ENCODE peak calls at places on chromosomes 6 and 20, in six cellular contexts. One of them, this sample, is unnamed.

GRCh38 chr6:106608080-106608668 is 21.1 kb downstream of the RTN4IP1 start:
- DNase-seq in esophagus squamous epithelium: no peak
- DNase-seq in GM23248: peak; percentile 64
- DNase-seq in naive thymus-derived CD4-positive, alpha-beta T cell: no peak
- DNase-seq in body of pancreas: peak; percentile 22
- DNase-seq in HepG2: peak; percentile 79
- DNase-seq in this sample: peak; percentile 85

GRCh38 chr6:144214622-144215401 is 64.5 kb downstream of the STX11 start:
- DNase-seq in esophagus squamous epithelium: no peak
- DNase-seq in GM23248: no peak
- DNase-seq in naive thymus-derived CD4-positive, alpha-beta T cell: no peak
- DNase-seq in body of pancreas: no peak
- DNase-seq in HepG2: no peak
- DNase-seq in this sample: no peak

GRCh38 chr6:139081485-139081884 is 52.9 kb downstream of the ABRACL start:
- DNase-seq in esophagus squamous epithelium: no peak
- DNase-seq in GM23248: peak; percentile 17
- DNase-seq in naive thymus-derived CD4-positive, alpha-beta T cell: no peak
- DNase-seq in body of pancreas: no peak
- DNase-seq in HepG2: no peak
- DNase-seq in this sample: no peak

GRCh38 chr6:167768471-167769215 is 58.1 kb upstream of the AFDN start:
- DNase-seq in esophagus squamous epithelium: no peak
- DNase-seq in GM23248: no peak
- DNase-seq in naive thymus-derived CD4-positive, alpha-beta T cell: no peak
- DNase-seq in body of pancreas: no peak
- DNase-seq in HepG2: no peak
- DNase-seq in this sample: no peak

GRCh38 chr20:23298155-23298554 is 52.4 kb upstream of the NXT1 start:
- DNase-seq in esophagus squamous epithelium: no peak
- DNase-seq in GM23248: peak; percentile 20
- DNase-seq in naive thymus-derived CD4-positive, alpha-beta T cell: no peak
- DNase-seq in body of pancreas: no peak
- DNase-seq in HepG2: no peak
- DNase-seq in this sample: no peak

GRCh38 chr6:20747996-20748395 is 213.7 kb downstream of the CDKAL1 start:
- DNase-seq in esophagus squamous epithelium: no peak
- DNase-seq in GM23248: no peak
- DNase-seq in naive thymus-derived CD4-positive, alpha-beta T cell: no peak
- DNase-seq in body of pancreas: no peak
- DNase-seq in HepG2: no peak
- DNase-seq in this sample: no peak

GRCh38 chr20:46563170-46563847 is 12.9 kb upstream of the OCSTAMP start:
- DNase-seq in esophagus squamous epithelium: no peak
- DNase-seq in GM23248: no peak
- DNase-seq in naive thymus-derived CD4-positive, alpha-beta T cell: no peak
- DNase-seq in body of pancreas: no peak
- DNase-seq in HepG2: no peak
- DNase-seq in this sample: no peak

GRCh38 chr20:20369353-20370086 is 1.6 kb downstream of the INSM1 start:
- DNase-seq in esophagus squamous epithelium: no peak
- DNase-seq in GM23248: no peak
- DNase-seq in naive thymus-derived CD4-positive, alpha-beta T cell: no peak
- DNase-seq in body of pancreas: no peak
- DNase-seq in HepG2: no peak
- DNase-seq in this sample: no peak

GRCh38 chr6:70415660-70416059 is 2.4 kb downstream of the FAM135A start:
- DNase-seq in esophagus squamous epithelium: no peak
- DNase-seq in GM23248: peak; percentile 4
- DNase-seq in naive thymus-derived CD4-positive, alpha-beta T cell: no peak
- DNase-seq in body of pancreas: no peak
- DNase-seq in HepG2: no peak
- DNase-seq in this sample: no peak

GRCh38 chr20:31989030-31989645 is 21.1 kb upstream of the CCM2L start:
- DNase-seq in esophagus squamous epithelium: no peak
- DNase-seq in GM23248: no peak
- DNase-seq in naive thymus-derived CD4-positive, alpha-beta T cell: no peak
- DNase-seq in body of pancreas: no peak
- DNase-seq in HepG2: no peak
- DNase-seq in this sample: no peak

GRCh38 chr6:169252805-169253189 is 849 bp downstream of the THBS2 start:
- DNase-seq in esophagus squamous epithelium: no peak
- DNase-seq in GM23248: peak; percentile 56
- DNase-seq in naive thymus-derived CD4-positive, alpha-beta T cell: no peak
- DNase-seq in body of pancreas: no peak
- DNase-seq in HepG2: no peak
- DNase-seq in this sample: no peak

GRCh38 chr6:109718991-109719390 is 27.9 kb downstream of the FIG4 start:
- DNase-seq in esophagus squamous epithelium: no peak
- DNase-seq in GM23248: peak; percentile 20
- DNase-seq in naive thymus-derived CD4-positive, alpha-beta T cell: no peak
- DNase-seq in body of pancreas: no peak
- DNase-seq in HepG2: no peak
- DNase-seq in this sample: no peak

GRCh38 chr6:124800222-124800621 is 162.0 kb upstream of the RNF217 start:
- DNase-seq in esophagus squamous epithelium: no peak
- DNase-seq in GM23248: no peak
- DNase-seq in naive thymus-derived CD4-positive, alpha-beta T cell: no peak
- DNase-seq in body of pancreas: no peak
- DNase-seq in HepG2: no peak
- DNase-seq in this sample: no peak

GRCh38 chr6:137216106-137216505 is 3.1 kb downstream of the IFNGR1 start:
- DNase-seq in esophagus squamous epithelium: no peak
- DNase-seq in GM23248: peak; percentile 84
- DNase-seq in naive thymus-derived CD4-positive, alpha-beta T cell: no peak
- DNase-seq in body of pancreas: no peak
- DNase-seq in HepG2: no peak
- DNase-seq in this sample: no peak

GRCh38 chr20:33408716-33409654 is 7.7 kb upstream of the CDK5RAP1 start:
- DNase-seq in esophagus squamous epithelium: no peak
- DNase-seq in GM23248: no peak
- DNase-seq in naive thymus-derived CD4-positive, alpha-beta T cell: no peak
- DNase-seq in body of pancreas: no peak
- DNase-seq in HepG2: no peak
- DNase-seq in this sample: no peak

GRCh38 chr6:109237082-109237985 is 142.0 kb downstream of the CEP57L1 start:
- DNase-seq in esophagus squamous epithelium: no peak
- DNase-seq in GM23248: peak; percentile 58
- DNase-seq in naive thymus-derived CD4-positive, alpha-beta T cell: no peak
- DNase-seq in body of pancreas: no peak
- DNase-seq in HepG2: no peak
- DNase-seq in this sample: no peak

GRCh38 chr6:150632785-150633465 is 33.2 kb downstream of the PLEKHG1 start:
- DNase-seq in esophagus squamous epithelium: no peak
- DNase-seq in GM23248: no peak
- DNase-seq in naive thymus-derived CD4-positive, alpha-beta T cell: no peak
- DNase-seq in body of pancreas: no peak
- DNase-seq in HepG2: no peak
- DNase-seq in this sample: peak; percentile 54

GRCh38 chr6:134272365-134272764 is 45.5 kb downstream of the SGK1 start:
- DNase-seq in esophagus squamous epithelium: no peak
- DNase-seq in GM23248: no peak
- DNase-seq in naive thymus-derived CD4-positive, alpha-beta T cell: no peak
- DNase-seq in body of pancreas: no peak
- DNase-seq in HepG2: no peak
- DNase-seq in this sample: no peak

DNA sequence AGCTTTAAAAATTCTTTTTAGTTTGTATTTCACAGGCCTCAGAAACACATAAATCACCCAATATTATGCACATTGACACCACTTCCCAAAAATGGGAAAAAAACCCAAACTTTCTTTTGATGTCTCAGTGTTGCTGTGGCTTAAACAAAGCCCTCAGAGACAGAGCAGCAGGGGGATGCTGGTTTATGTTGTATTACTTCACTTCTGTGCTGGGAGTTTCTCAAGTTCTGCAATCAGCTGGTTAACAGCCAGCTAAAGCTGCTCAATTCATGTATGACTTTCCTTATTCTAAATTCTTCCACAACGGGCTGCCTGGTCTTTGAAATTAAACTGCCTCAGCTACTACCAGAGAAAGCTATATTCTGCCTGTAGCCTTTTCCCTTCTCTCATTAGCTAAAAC is 5.6 kb downstream of the FILIP1 start:
- DNase-seq in esophagus squamous epithelium: no peak
- DNase-seq in GM23248: peak; percentile 49
- DNase-seq in naive thymus-derived CD4-positive, alpha-beta T cell: no peak
- DNase-seq in body of pancreas: no peak
- DNase-seq in HepG2: no peak
- DNase-seq in this sample: no peak
- H3K4me1 ChIP-seq in esophagus squamous epithelium: no peaks in the 10 kb centered on the region
- H3K4me1 ChIP-seq in GM23248: no peaks in the 10 kb centered on the region
- H3K4me1 ChIP-seq in naive thymus-derived CD4-positive, alpha-beta T cell: no peaks in the 10 kb centered on the region
- H3K4me1 ChIP-seq in body of pancreas: no peaks in the 10 kb centered on the region
- H3K4me1 ChIP-seq in HepG2: no peaks in the 10 kb centered on the region
- H3K4me1 ChIP-seq in this sample: no peaks in the 10 kb centered on the region

GRCh38 chr6:118672678-118673077 is 21.3 kb upstream of the CEP85L start:
- DNase-seq in esophagus squamous epithelium: no peak
- DNase-seq in GM23248: no peak
- DNase-seq in naive thymus-derived CD4-positive, alpha-beta T cell: no peak
- DNase-seq in body of pancreas: no peak
- DNase-seq in HepG2: no peak
- DNase-seq in this sample: no peak

GRCh38 chr6:118665011-118665410 is 13.6 kb upstream of the CEP85L start:
- DNase-seq in esophagus squamous epithelium: no peak
- DNase-seq in GM23248: no peak
- DNase-seq in naive thymus-derived CD4-positive, alpha-beta T cell: no peak
- DNase-seq in body of pancreas: no peak
- DNase-seq in HepG2: no peak
- DNase-seq in this sample: no peak

GRCh38 chr6:118667988-118668387 is 16.6 kb upstream of the CEP85L start:
- DNase-seq in esophagus squamous epithelium: no peak
- DNase-seq in GM23248: peak; percentile 14
- DNase-seq in naive thymus-derived CD4-positive, alpha-beta T cell: no peak
- DNase-seq in body of pancreas: no peak
- DNase-seq in HepG2: no peak
- DNase-seq in this sample: no peak

GRCh38 chr6:118668761-118669411 is 17.5 kb upstream of the CEP85L start:
- DNase-seq in esophagus squamous epithelium: no peak
- DNase-seq in GM23248: peak; percentile 57
- DNase-seq in naive thymus-derived CD4-positive, alpha-beta T cell: no peak
- DNase-seq in body of pancreas: no peak
- DNase-seq in HepG2: no peak
- DNase-seq in this sample: no peak

DNA sequence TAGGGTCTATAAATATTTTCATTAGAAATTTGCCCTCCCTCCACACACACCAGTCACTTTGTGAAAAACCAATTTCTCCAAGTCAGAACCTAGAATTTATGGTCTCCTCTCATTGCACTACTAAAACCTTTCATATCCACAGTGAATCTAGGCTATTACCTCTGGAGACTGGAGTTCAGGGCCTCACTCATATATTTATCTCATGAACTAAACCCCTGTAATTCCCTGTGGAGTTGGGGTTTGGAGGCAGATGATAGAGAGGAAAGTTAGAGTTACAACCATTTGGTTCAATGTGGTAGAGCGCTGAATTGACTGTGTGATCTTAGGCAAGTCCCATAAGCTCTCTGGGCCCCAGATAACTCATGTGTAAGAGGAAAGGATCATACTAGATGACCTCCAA is 18.2 kb upstream of the CEP85L start:
- DNase-seq in esophagus squamous epithelium: no peak
- DNase-seq in GM23248: no peak
- DNase-seq in naive thymus-derived CD4-positive, alpha-beta T cell: no peak
- DNase-seq in body of pancreas: no peak
- DNase-seq in HepG2: no peak
- DNase-seq in this sample: no peak
- H3K27ac ChIP-seq in esophagus squamous epithelium: no peak overlapping the region
- H3K27ac ChIP-seq in GM23248: no peak overlapping the region
- H3K27ac ChIP-seq in naive thymus-derived CD4-positive, alpha-beta T cell: peak overlapping the region; percentile 20
- H3K27ac ChIP-seq in body of pancreas: no peak overlapping the region
- H3K27ac ChIP-seq in HepG2: no peak overlapping the region
- H3K27ac ChIP-seq in this sample: no peak overlapping the region

GRCh38 chr6:44217332-44218143 is 812 bp downstream of the MYMX start:
- DNase-seq in esophagus squamous epithelium: no peak
- DNase-seq in GM23248: peak; percentile 84
- DNase-seq in naive thymus-derived CD4-positive, alpha-beta T cell: no peak
- DNase-seq in body of pancreas: peak; percentile 72
- DNase-seq in HepG2: no peak
- DNase-seq in this sample: no peak
- H3K4me1 ChIP-seq in esophagus squamous epithelium: peaks cover 49% of the 10 kb centered on the region
- H3K4me1 ChIP-seq in GM23248: peaks cover 21% of the 10 kb centered on the region
- H3K4me1 ChIP-seq in naive thymus-derived CD4-positive, alpha-beta T cell: peaks cover 4% of the 10 kb centered on the region
- H3K4me1 ChIP-seq in body of pancreas: peaks cover 62% of the 10 kb centered on the region
- H3K4me1 ChIP-seq in HepG2: peaks cover 70% of the 10 kb centered on the region
- H3K4me1 ChIP-seq in this sample: peaks cover 16% of the 10 kb centered on the region

GRCh38 chr20:4897600-4897999 is 103.7 kb downstream of the SLC23A2 start:
- DNase-seq in esophagus squamous epithelium: no peak
- DNase-seq in GM23248: no peak
- DNase-seq in naive thymus-derived CD4-positive, alpha-beta T cell: no peak
- DNase-seq in body of pancreas: no peak
- DNase-seq in HepG2: no peak
- DNase-seq in this sample: no peak
- H3K27ac ChIP-seq in esophagus squamous epithelium: peak overlapping the region; percentile 70
- H3K27ac ChIP-seq in GM23248: no peak overlapping the region
- H3K27ac ChIP-seq in naive thymus-derived CD4-positive, alpha-beta T cell: no peak overlapping the region
- H3K27ac ChIP-seq in body of pancreas: no peak overlapping the region
- H3K27ac ChIP-seq in HepG2: no peak overlapping the region
- H3K27ac ChIP-seq in this sample: no peak overlapping the region

GRCh38 chr6:145818796-145819195 is 4.2 kb upstream of the FBXO30 start:
- DNase-seq in esophagus squamous epithelium: no peak
- DNase-seq in GM23248: no peak
- DNase-seq in naive thymus-derived CD4-positive, alpha-beta T cell: no peak
- DNase-seq in body of pancreas: no peak
- DNase-seq in HepG2: no peak
- DNase-seq in this sample: no peak

GRCh38 chr6:145822432-145822831 is 7.8 kb upstream of the FBXO30 start:
- DNase-seq in esophagus squamous epithelium: no peak
- DNase-seq in GM23248: no peak
- DNase-seq in naive thymus-derived CD4-positive, alpha-beta T cell: no peak
- DNase-seq in body of pancreas: no peak
- DNase-seq in HepG2: no peak
- DNase-seq in this sample: no peak

GRCh38 chr6:145823322-145823944 is 8.8 kb upstream of the FBXO30 start:
- DNase-seq in esophagus squamous epithelium: no peak
- DNase-seq in GM23248: no peak
- DNase-seq in naive thymus-derived CD4-positive, alpha-beta T cell: no peak
- DNase-seq in body of pancreas: no peak
- DNase-seq in HepG2: no peak
- DNase-seq in this sample: peak; percentile 19

GRCh38 chr6:145816392-145816791 is 1.8 kb upstream of the FBXO30 start:
- DNase-seq in esophagus squamous epithelium: no peak
- DNase-seq in GM23248: no peak
- DNase-seq in naive thymus-derived CD4-positive, alpha-beta T cell: no peak
- DNase-seq in body of pancreas: no peak
- DNase-seq in HepG2: no peak
- DNase-seq in this sample: no peak

DNA sequence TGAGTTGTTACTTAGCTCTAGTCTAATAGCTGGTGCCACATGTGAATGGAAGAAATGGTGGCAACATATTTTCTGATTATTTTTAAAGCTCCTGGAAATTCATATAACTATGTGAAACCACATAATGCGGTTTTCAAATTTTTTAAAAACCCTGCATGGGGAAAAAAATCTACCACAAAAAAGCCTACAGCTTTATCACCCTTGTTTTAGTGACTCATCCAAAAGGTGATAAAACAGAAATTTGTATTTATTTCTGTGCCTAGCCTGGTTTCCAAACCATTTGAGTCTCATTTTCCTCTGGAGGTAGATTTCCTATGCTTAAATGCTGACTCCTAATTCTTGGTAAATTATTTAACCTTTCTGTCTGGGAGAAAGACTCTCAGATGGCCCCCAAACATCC is 5.4 kb upstream of the FBXO30 start:
- DNase-seq in esophagus squamous epithelium: no peak
- DNase-seq in GM23248: no peak
- DNase-seq in naive thymus-derived CD4-positive, alpha-beta T cell: no peak
- DNase-seq in body of pancreas: no peak
- DNase-seq in HepG2: no peak
- DNase-seq in this sample: no peak
- H3K4me1 ChIP-seq in esophagus squamous epithelium: peaks cover 5% of the 10 kb centered on the region
- H3K4me1 ChIP-seq in GM23248: peaks cover 7% of the 10 kb centered on the region
- H3K4me1 ChIP-seq in naive thymus-derived CD4-positive, alpha-beta T cell: no peaks in the 10 kb centered on the region
- H3K4me1 ChIP-seq in body of pancreas: peaks cover 12% of the 10 kb centered on the region
- H3K4me1 ChIP-seq in HepG2: peaks cover 12% of the 10 kb centered on the region
- H3K4me1 ChIP-seq in this sample: peaks cover 15% of the 10 kb centered on the region

This sample was measured in CD4-positive, CD25-positive, alpha-beta regulatory T cell.